ENCODE peak calls at places on chromosomes 11 and 22, in seven cellular contexts. Z is HFFc6, P is MM.1S, H is islet precursor cell, R is sigmoid colon, N is kidney, T is NCI-H1092. Y is an unnamed sample.

GRCh38 chr11:27757953-27758352 is 57.7 kb upstream of the BDNF start:
- DNase-seq in Z (peak; percentile 75), P (no peak), H (no peak), R (no peak), N (no peak), T (no peak), Y (peak; percentile 71)

GRCh38 chr11:131888230-131888826 is 517.9 kb downstream of the NTM start:
- DNase-seq in Z (peak; percentile 89), P (no peak), H (no peak), R (no peak), N (no peak), T (no peak), Y (no peak)

GRCh38 chr11:122180435-122180834 is 64.4 kb upstream of the BLID start:
- DNase-seq in Z (peak; percentile 97), P (no peak), H (peak; percentile 90), R (no peak), N (no peak), T (no peak), Y (peak; percentile 88)

GRCh38 chr11:65786786-65787636 is at the start of gene OVOL1:
- DNase-seq in Z (no peak), P (no peak), H (peak; percentile 91), R (no peak), N (peak; percentile 92), T (no peak), Y (no peak)

GRCh38 chr11:70924108-70924507 is 328.3 kb downstream of the SHANK2 start:
- DNase-seq in Z (no peak), P (no peak), H (no peak), R (no peak), N (peak; percentile 37), T (no peak), Y (no peak)

GRCh38 chr22:29167032-29167911 is 38.4 kb upstream of the EMID1 start:
- DNase-seq in Z (no peak), P (peak; percentile 85), H (no peak), R (peak; percentile 41), N (peak; percentile 20), T (no peak), Y (no peak)

GRCh38 chr22:27895600-27895999 is 23.5 kb downstream of the PITPNB start:
- DNase-seq in Z (no peak), P (no peak), H (no peak), R (no peak), N (no peak), T (no peak), Y (no peak)

GRCh38 chr11:127639916-127640315 is 639.3 kb upstream of the KIRREL3 start:
- DNase-seq in Z (no peak), P (no peak), H (no peak), R (no peak), N (no peak), T (no peak), Y (peak; percentile 9)

GRCh38 chr11:58654079-58654907 is 31.8 kb downstream of the CNTF start:
- DNase-seq in Z (peak; percentile 74), P (peak; percentile 83), H (peak; percentile 83), R (peak; percentile 76), N (peak; percentile 86), T (peak; percentile 68), Y (peak; percentile 59)

GRCh38 chr11:1938343-1939005 is 8.7 kb upstream of the MRPL23 start:
- DNase-seq in Z (no peak), P (no peak), H (no peak), R (peak; percentile 47), N (peak; percentile 63), T (no peak), Y (no peak)

GRCh38 chr22:45210577-45211431 is 29.9 kb downstream of the KIAA0930 start:
- DNase-seq in Z (peak; percentile 77), P (no peak), H (no peak), R (no peak), N (peak; percentile 55), T (no peak), Y (no peak)

GRCh38 chr11:83257638-83258229 is 28.4 kb downstream of the CCDC90B start:
- DNase-seq in Z (peak; percentile 77), P (no peak), H (peak; percentile 72), R (no peak), N (no peak), T (no peak), Y (peak; percentile 88)

Y was measured in NCI-H226.